ENCODE peak calls at places on chromosomes 3 and 15, in eight cellular contexts. F, R, J, G, P, Z, Q and C are unnamed samples.

GRCh38 chr3:12590096-12590495 is 33.2 kb downstream of the MKRN2 start:
- DNase-seq in F (no peak), R (no peak), J (no peak), G (no peak), P (no peak), Z (no peak), Q (no peak), C (no peak)

GRCh38 chr15:62498711-62499110 is 333.6 kb upstream of the C2CD4B start:
- DNase-seq in F (no peak), R (no peak), J (no peak), G (no peak), P (no peak), Z (no peak), Q (no peak), C (no peak)

GRCh38 chr3:170809021-170809974 is 60.7 kb downstream of the RPL22L1 start:
- DNase-seq in F (no peak), R (no peak), J (no peak), G (peak), P (no peak), Z (peak), Q (peak), C (peak)

GRCh38 chr3:119333773-119334492 is 39.8 kb downstream of the ARHGAP31 start:
- DNase-seq in F (no peak), R (peak), J (no peak), G (no peak), P (no peak), Z (peak), Q (no peak), C (no peak)

GRCh38 chr3:87855626-87856025 is 203.2 kb downstream of the CGGBP1 start:
- DNase-seq in F (no peak), R (no peak), J (no peak), G (no peak), P (no peak), Z (peak), Q (no peak), C (peak)

GRCh38 chr3:52047295-52047960 is 8.9 kb downstream of the DUSP7 start:
- DNase-seq in F (no peak), R (no peak), J (peak), G (no peak), P (no peak), Z (no peak), Q (no peak), C (no peak)

GRCh38 chr15:40310001-40310959 is 2.5 kb upstream of the PLCB2 start:
- DNase-seq in F (no peak), R (peak), J (no peak), G (peak), P (peak), Z (no peak), Q (peak), C (peak)

GRCh38 chr3:157104928-157105652 is 54.9 kb downstream of the CCNL1 start:
- DNase-seq in F (no peak), R (no peak), J (no peak), G (peak), P (no peak), Z (no peak), Q (no peak), C (no peak)

GRCh38 chr3:10169000-10169496 is 4.3 kb downstream of the IRAK2 start:
- DNase-seq in F (no peak), R (no peak), J (no peak), G (no peak), P (no peak), Z (no peak), Q (no peak), C (no peak)

GRCh38 chr15:96887730-96888129 is 557.2 kb downstream of the NR2F2 start:
- DNase-seq in F (no peak), R (no peak), J (no peak), G (no peak), P (no peak), Z (no peak), Q (no peak), C (peak)

GRCh38 chr3:179196098-179196497 is 47.9 kb downstream of the PIK3CA start:
- DNase-seq in F (no peak), R (no peak), J (no peak), G (peak), P (peak), Z (peak), Q (no peak), C (peak)

GRCh38 chr15:78914027-78914764 is 30.6 kb downstream of the CTSH start:
- DNase-seq in F (peak), R (no peak), J (peak), G (no peak), P (no peak), Z (peak), Q (peak), C (peak)

GRCh38 chr3:12307136-12307535 is 18.3 kb downstream of the PPARG start:
- DNase-seq in F (no peak), R (no peak), J (no peak), G (no peak), P (no peak), Z (no peak), Q (no peak), C (no peak)

GRCh38 chr3:21942328-21942727 is 191.3 kb upstream of the ZNF385D start:
- DNase-seq in F (no peak), R (no peak), J (no peak), G (no peak), P (no peak), Z (peak), Q (no peak), C (peak)

GRCh38 chr15:70358871-70359647 is 261.3 kb upstream of the TLE3 start:
- DNase-seq in F (no peak), R (no peak), J (no peak), G (no peak), P (no peak), Z (no peak), Q (no peak), C (no peak)

GRCh38 chr3:32004111-32004790 is 22.7 kb downstream of the ZNF860 start:
- DNase-seq in F (no peak), R (no peak), J (no peak), G (no peak), P (no peak), Z (no peak), Q (peak), C (no peak)

GRCh38 chr15:40944510-40945296 is 8.6 kb upstream of the CHAC1 start:
- DNase-seq in F (no peak), R (no peak), J (no peak), G (no peak), P (no peak), Z (no peak), Q (no peak), C (no peak)

GRCh38 chr3:189305412-189305811 is 133.6 kb downstream of the TPRG1 start:
- DNase-seq in F (no peak), R (no peak), J (no peak), G (peak), P (no peak), Z (no peak), Q (no peak), C (peak)

GRCh38 chr3:128551464-128551863 is 58.5 kb upstream of the GATA2 start:
- DNase-seq in F (no peak), R (no peak), J (no peak), G (no peak), P (no peak), Z (no peak), Q (no peak), C (no peak)

GRCh38 chr3:142999881-143000280 is 1.5 kb upstream of the U2SURP start:
- DNase-seq in F (no peak), R (no peak), J (no peak), G (no peak), P (no peak), Z (peak), Q (peak), C (peak)
- H3K4me3 ChIP-seq in F (peak), R (peak), J (peak), G (no peak), P (peak), Z (peak), Q (peak), C (peak)

GRCh38 chr3:191198886-191199285 is at the start of gene OSTN:
- DNase-seq in F (no peak), R (no peak), J (no peak), G (no peak), P (no peak), Z (no peak), Q (no peak), C (no peak)
- TF ChIP-seq CTCF in F (no peak), R (peak), J (no peak), G (no peak), P (no peak), Z (no peak), Q (no peak), C (no peak)

GRCh38 chr3:146542968-146543367 is 1.4 kb downstream of the PLSCR1 start:
- DNase-seq in F (no peak), R (no peak), J (no peak), G (no peak), P (no peak), Z (no peak), Q (no peak), C (no peak)
- H3K4me3 ChIP-seq in F (peak), R (peak), J (peak), G (peak), P (peak), Z (peak), Q (no peak), C (peak)

DNA sequence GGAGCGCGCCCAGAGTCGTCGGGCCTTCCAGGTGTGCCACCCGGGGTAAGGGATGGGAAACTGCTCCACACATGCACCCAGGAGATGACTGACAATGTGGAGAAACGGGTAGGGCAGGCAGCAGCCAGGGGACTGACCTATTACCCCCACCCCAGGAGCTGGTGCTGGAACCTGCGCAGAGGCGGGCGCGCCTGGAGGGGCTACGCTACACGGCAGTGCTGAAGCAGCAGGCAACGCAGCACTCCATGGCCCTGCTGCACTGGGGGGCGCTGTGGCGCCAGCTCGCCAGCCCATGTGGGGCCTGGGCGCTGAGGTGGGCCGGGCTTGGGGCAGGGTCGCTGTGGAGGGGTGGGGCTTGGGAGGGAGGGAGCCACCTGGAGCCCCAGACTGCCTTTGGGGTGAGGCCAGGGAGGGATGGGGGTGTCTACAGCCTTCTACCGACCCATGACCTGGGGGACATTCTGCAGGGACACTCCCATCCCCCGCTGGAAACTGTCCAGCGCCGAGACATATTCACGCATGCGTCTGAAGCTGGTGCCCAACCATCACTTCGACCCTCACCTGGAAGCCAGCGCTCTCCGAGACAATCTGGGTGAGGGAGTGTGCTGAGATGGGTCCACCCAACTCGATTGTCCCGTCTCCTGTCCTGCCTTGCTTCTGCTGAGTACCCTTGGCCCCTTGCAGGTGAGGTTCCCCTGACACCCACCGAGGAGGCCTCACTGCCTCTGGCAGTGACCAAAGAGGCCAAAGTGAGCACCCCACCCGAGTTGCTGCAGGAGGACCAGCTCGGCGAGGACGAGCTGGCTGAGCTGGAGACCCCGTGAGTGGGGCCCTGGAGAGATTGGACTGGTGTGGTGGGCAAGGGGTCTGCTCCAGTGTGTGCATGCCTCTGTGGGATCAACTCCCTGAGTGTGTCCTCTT is 23.3 kb downstream of the NBEAL2 start:
- DNase-seq in F (peak), R (no peak), J (peak), G (no peak), P (no peak), Z (no peak), Q (no peak), C (no peak)
- TF ChIP-seq CTCF in F (no peak), R (no peak), J (no peak), G (no peak), P (no peak), Z (no peak), Q (peak), C (no peak)

DNA sequence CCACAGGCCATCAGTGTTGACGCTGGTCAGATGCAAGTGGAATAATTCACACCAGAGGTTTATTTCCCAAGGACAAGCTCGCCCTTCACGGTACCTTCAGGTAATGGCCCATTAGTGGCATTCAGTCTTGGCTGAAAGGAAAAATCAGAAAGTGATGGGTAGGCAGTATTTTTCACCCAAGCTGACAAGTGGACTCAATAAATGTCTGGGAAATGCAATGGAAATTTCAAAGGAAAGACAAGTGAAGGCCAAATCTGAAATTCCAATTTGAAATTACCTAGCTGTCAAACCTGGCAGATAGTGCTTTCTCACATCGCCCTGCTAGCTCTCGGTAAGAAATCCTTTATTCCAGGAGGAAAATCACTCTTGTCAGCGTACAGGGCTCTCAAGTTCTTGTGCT is 413.5 kb downstream of the OCA2 start:
- DNase-seq in F (no peak), R (no peak), J (no peak), G (no peak), P (no peak), Z (no peak), Q (no peak), C (no peak)
- H3K4me3 ChIP-seq in F (no peak), R (no peak), J (no peak), G (no peak), P (no peak), Z (no peak), Q (no peak), C (no peak)

GRCh38 chr3:70722018-70722417 is 409.6 kb upstream of the MDFIC2 start:
- DNase-seq in F (no peak), R (no peak), J (no peak), G (no peak), P (no peak), Z (no peak), Q (no peak), C (no peak)

GRCh38 chr3:70712449-70713082 is 400.1 kb upstream of the MDFIC2 start:
- DNase-seq in F (no peak), R (no peak), J (no peak), G (no peak), P (no peak), Z (no peak), Q (no peak), C (no peak)

GRCh38 chr3:70716832-70717231 is 404.4 kb upstream of the MDFIC2 start:
- DNase-seq in F (no peak), R (peak), J (no peak), G (no peak), P (no peak), Z (peak), Q (no peak), C (peak)
- TF ChIP-seq CTCF in F (peak), R (peak), J (peak), G (no peak), P (no peak), Z (peak), Q (no peak), C (peak)

GRCh38 chr3:168865022-168865551 is 769.4 kb upstream of the GOLIM4 start:
- DNase-seq in F (no peak), R (no peak), J (no peak), G (peak), P (no peak), Z (peak), Q (no peak), C (peak)
- H3K4me3 ChIP-seq in F (peak), R (peak), J (no peak), G (no peak), P (no peak), Z (no peak), Q (no peak), C (no peak)